ENCODE peak calls at places on chromosomes 11 and 22, in six cellular contexts. K, Q, S, B, O and J are unnamed samples.
A peak's percentile ranks its signal among the peaks of the same experiment; 100 is the strongest.

GRCh38 chr11:82556210-82556609 is 177.5 kb downstream of the FAM181B start:
- DNase-seq in S (no peak), K (no peak), O (no peak), B (no peak), Q (no peak), J (no peak)

GRCh38 chr11:87258171-87258833 is 220.6 kb downstream of the TMEM135 start:
- DNase-seq in K (no peak), B (no peak), S (no peak), O (no peak), Q (no peak), J (no peak)

GRCh38 chr22:36659762-36660509 is 43.6 kb downstream of the CACNG2 start:
- DNase-seq in K (peak; percentile 88), S (no peak), O (peak; percentile 91), Q (peak; percentile 88), B (no peak), J (peak; percentile 57)

GRCh38 chr22:46149493-46149997 is 781 bp upstream of the PPARA start:
- DNase-seq in O (no peak), S (peak; percentile 84), K (no peak), B (no peak), Q (peak; percentile 11), J (peak; percentile 49)

GRCh38 chr11:844693-845644 is 2.3 kb downstream of the TSPAN4 start:
- DNase-seq in S (peak; percentile 89), Q (peak; percentile 69), B (no peak), O (peak; percentile 88), K (peak; percentile 82), J (no peak)

GRCh38 chr11:79440451-79441158 is at the start of gene TENM4:
- DNase-seq in B (no peak), Q (no peak), O (no peak), S (peak; percentile 69), K (peak; percentile 86), J (peak; percentile 7)

GRCh38 chr11:64792482-64792881 is 10.5 kb downstream of the MAP4K2 start:
- DNase-seq in O (no peak), K (no peak), Q (no peak), B (no peak), S (no peak), J (no peak)

GRCh38 chr22:31247726-31248125 is 35.6 kb downstream of the LIMK2 start:
- DNase-seq in S (no peak), K (peak; percentile 75), O (no peak), Q (no peak), B (no peak), J (peak; percentile 23)

GRCh38 chr11:11977206-11977938 is 31.1 kb downstream of the DKK3 start:
- DNase-seq in K (no peak), S (peak; percentile 47), Q (no peak), O (no peak), B (no peak), J (no peak)

GRCh38 chr11:13337986-13338436 is 60.4 kb downstream of the BMAL1 start:
- DNase-seq in B (no peak), K (no peak), S (no peak), Q (no peak), O (no peak), J (no peak)

GRCh38 chr22:21842946-21843345 is 24.5 kb downstream of the MAPK1 start:
- DNase-seq in O (no peak), Q (no peak), S (no peak), K (no peak), B (no peak), J (no peak)

GRCh38 chr11:61545341-61545740 is 35.5 kb downstream of the SYT7 start:
- DNase-seq in B (no peak), K (peak; percentile 76), Q (peak; percentile 74), O (no peak), S (no peak), J (no peak)

GRCh38 chr22:27317961-27318360 is 483.6 kb downstream of the MN1 start:
- DNase-seq in K (no peak), Q (no peak), O (no peak), B (no peak), S (no peak), J (no peak)

GRCh38 chr11:120756931-120757330 is 245.4 kb downstream of the GRIK4 start:
- DNase-seq in B (no peak), Q (no peak), O (peak; percentile 14), S (no peak), K (peak; percentile 34), J (no peak)

GRCh38 chr11:16572946-16573345 is 165.5 kb upstream of the C11orf58 start:
- DNase-seq in O (peak; percentile 6), S (no peak), B (no peak), Q (no peak), K (no peak), J (no peak)

GRCh38 chr11:48013269-48013901 is 33.0 kb downstream of the PTPRJ start:
- DNase-seq in K (no peak), S (no peak), B (no peak), O (peak; percentile 71), Q (no peak), J (peak; percentile 52)

GRCh38 chr22:43314611-43315010 is 28.6 kb downstream of the SCUBE1 start:
- DNase-seq in O (no peak), B (no peak), S (no peak), Q (no peak), K (no peak), J (no peak)

GRCh38 chr11:64643258-64643881 is 52.4 kb downstream of the SLC22A12 start:
- DNase-seq in B (no peak), O (no peak), S (peak; percentile 73), K (peak; percentile 94), Q (peak; percentile 75), J (no peak)

GRCh38 chr11:57417056-57417455 is 9.9 kb downstream of the SLC43A3 start:
- DNase-seq in S (no peak), Q (no peak), O (no peak), K (no peak), B (no peak), J (no peak)

GRCh38 chr11:133951484-133952198 is 5.1 kb downstream of the IGSF9B start:
- DNase-seq in Q (no peak), K (peak; percentile 63), B (no peak), S (peak; percentile 71), O (no peak), J (no peak)

GRCh38 chr11:65435981-65436411 is 13.4 kb downstream of the NEAT1 start:
- DNase-seq in Q (no peak), K (no peak), S (peak; percentile 23), O (no peak), B (no peak), J (no peak)

GRCh38 chr11:122804161-122804560 is 34.1 kb upstream of the CRTAM start:
- DNase-seq in K (no peak), B (no peak), S (no peak), O (no peak), Q (no peak), J (no peak)

GRCh38 chr11:69646493-69647201 is 5.7 kb downstream of the CCND1 start:
- DNase-seq in B (no peak), K (peak; percentile 61), O (no peak), Q (no peak), S (no peak), J (no peak)

GRCh38 chr11:69649576-69649900 is 8.6 kb downstream of the CCND1 start:
- DNase-seq in Q (no peak), S (no peak), O (no peak), B (no peak), K (no peak), J (no peak)

GRCh38 chr11:69648679-69649575 is 8.0 kb downstream of the CCND1 start:
- DNase-seq in S (no peak), Q (no peak), B (no peak), K (no peak), O (no peak), J (no peak)

GRCh38 chr11:69647349-69647748 is 6.4 kb downstream of the CCND1 start:
- DNase-seq in Q (no peak), B (no peak), O (no peak), S (no peak), K (no peak), J (no peak)

GRCh38 chr11:69647761-69648497 is 7.0 kb downstream of the CCND1 start:
- DNase-seq in O (no peak), B (no peak), K (no peak), Q (no peak), S (no peak), J (no peak)
- TF ChIP-seq GABPA in O (no peak), B (no peak), K (no peak), Q (no peak), S (no peak), J (no peak)

GRCh38 chr22:39925273-39925672 is 24.4 kb downstream of the GRAP2 start:
- DNase-seq in K (no peak), Q (no peak), O (no peak), B (no peak), S (no peak), J (no peak)

GRCh38 chr22:39926175-39927152 is 25.6 kb downstream of the GRAP2 start:
- DNase-seq in B (no peak), Q (no peak), O (no peak), S (no peak), K (no peak), J (no peak)

GRCh38 chr22:39920134-39920743 is 19.4 kb downstream of the GRAP2 start:
- DNase-seq in S (no peak), O (no peak), K (no peak), Q (peak; percentile 77), B (no peak), J (no peak)

GRCh38 chr22:39924286-39924685 is 23.4 kb downstream of the GRAP2 start:
- DNase-seq in K (no peak), O (no peak), B (no peak), Q (no peak), S (no peak), J (no peak)

DNA sequence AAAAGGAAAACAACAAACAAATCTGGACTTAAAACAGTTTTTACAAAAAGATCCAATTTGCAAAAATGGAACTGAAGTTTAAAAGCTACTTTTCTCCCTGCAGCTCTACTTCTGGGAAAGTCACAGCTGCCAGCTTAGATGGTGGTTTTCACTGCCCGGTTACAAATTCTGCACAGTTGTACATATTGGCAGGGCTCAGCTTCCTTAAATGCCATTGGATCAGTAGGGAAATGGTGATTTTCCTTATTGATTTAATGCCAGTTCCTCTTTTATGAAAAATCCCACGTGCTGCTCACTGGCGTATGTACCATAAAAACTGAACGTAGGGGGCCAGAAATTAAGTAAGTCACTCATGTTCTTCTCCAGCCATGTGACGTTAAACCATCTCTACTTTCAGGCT is 22.8 kb downstream of the GRAP2 start:
- DNase-seq in S (no peak), K (no peak), B (no peak), O (no peak), Q (no peak), J (no peak)
- H3K4me3 ChIP-seq in S (no peak overlapping the region), K (no peak overlapping the region), B (no peak overlapping the region), O (no peak overlapping the region), Q (no peak overlapping the region), J (no peak overlapping the region)

GRCh38 chr22:48736593-48737460 is 1090.8 kb downstream of the BRD1 start:
- DNase-seq in S (no peak), B (no peak), O (no peak), K (no peak), Q (no peak), J (no peak)
- TF ChIP-seq GABPA in S (no peak), B (no peak), O (no peak), K (no peak), Q (no peak), J (no peak)

DNA sequence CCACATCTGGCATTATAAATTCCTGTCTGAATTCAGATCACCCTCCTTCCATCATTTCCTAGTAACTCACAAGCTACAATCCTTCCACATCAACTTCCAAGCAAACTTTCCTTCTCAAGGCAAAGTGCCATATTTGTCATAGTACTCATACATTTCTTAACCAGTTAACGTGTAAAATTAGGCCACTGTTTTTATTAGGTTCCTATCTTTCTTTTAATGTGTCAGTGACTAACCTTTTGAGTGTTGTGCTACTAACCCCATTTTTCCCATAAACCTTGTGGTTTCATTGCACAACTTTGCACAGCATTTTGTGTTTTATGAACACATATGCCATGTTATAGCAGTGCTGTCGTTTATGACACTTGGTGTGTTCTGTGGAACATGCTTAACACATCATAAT is 90.1 kb downstream of the KIF18A start:
- DNase-seq in Q (no peak), O (no peak), S (no peak), K (no peak), B (no peak), J (no peak)
- H3K4me3 ChIP-seq in Q (no peak overlapping the region), O (no peak overlapping the region), S (no peak overlapping the region), K (no peak overlapping the region), B (no peak overlapping the region), J (no peak overlapping the region)